ENCODE peak calls at places on chromosomes 12 and 14, in eight cellular contexts. One of them, this sample, is unnamed.

GRCh38 chr14:105876158-105876557 is 349.8 kb downstream of the TMEM121 start:
- DNase-seq in fibroblast of pulmonary artery: no peak
- DNase-seq in fibroblast of mammary gland: no peak
- DNase-seq in IMR-90: no peak
- DNase-seq in suprapubic skin: no peak
- DNase-seq in choroid plexus epithelial cell: no peak
- DNase-seq in heart right ventricle: no peak
- DNase-seq in right atrium auricular region: no peak
- DNase-seq in this sample: no peak

GRCh38 chr12:22415342-22416309 is 81.1 kb upstream of the ST8SIA1 start:
- DNase-seq in fibroblast of pulmonary artery: peak
- DNase-seq in fibroblast of mammary gland: peak
- DNase-seq in IMR-90: no peak
- DNase-seq in suprapubic skin: no peak
- DNase-seq in choroid plexus epithelial cell: no peak
- DNase-seq in heart right ventricle: no peak
- DNase-seq in right atrium auricular region: no peak
- DNase-seq in this sample: peak

GRCh38 chr12:38424436-38424835 is 107.9 kb downstream of the ALG10B start:
- DNase-seq in fibroblast of pulmonary artery: no peak
- DNase-seq in fibroblast of mammary gland: no peak
- DNase-seq in IMR-90: no peak
- DNase-seq in suprapubic skin: no peak
- DNase-seq in choroid plexus epithelial cell: no peak
- DNase-seq in heart right ventricle: no peak
- DNase-seq in right atrium auricular region: no peak
- DNase-seq in this sample: no peak

GRCh38 chr14:32510815-32511214 is 181.7 kb downstream of the AKAP6 start:
- DNase-seq in fibroblast of pulmonary artery: no peak
- DNase-seq in fibroblast of mammary gland: no peak
- DNase-seq in IMR-90: no peak
- DNase-seq in suprapubic skin: no peak
- DNase-seq in choroid plexus epithelial cell: no peak
- DNase-seq in heart right ventricle: no peak
- DNase-seq in right atrium auricular region: no peak
- DNase-seq in this sample: no peak

GRCh38 chr12:109863961-109864712 is 16.2 kb downstream of the GLTP start:
- DNase-seq in fibroblast of pulmonary artery: peak
- DNase-seq in fibroblast of mammary gland: peak
- DNase-seq in IMR-90: peak
- DNase-seq in suprapubic skin: no peak
- DNase-seq in choroid plexus epithelial cell: peak
- DNase-seq in heart right ventricle: no peak
- DNase-seq in right atrium auricular region: no peak
- DNase-seq in this sample: peak

GRCh38 chr12:131092911-131093901 is 139.5 kb downstream of the ADGRD1 start:
- DNase-seq in fibroblast of pulmonary artery: no peak
- DNase-seq in fibroblast of mammary gland: no peak
- DNase-seq in IMR-90: no peak
- DNase-seq in suprapubic skin: peak
- DNase-seq in choroid plexus epithelial cell: no peak
- DNase-seq in heart right ventricle: peak
- DNase-seq in right atrium auricular region: no peak
- DNase-seq in this sample: no peak

GRCh38 chr12:59111873-59112272 is 191.6 kb upstream of the LRIG3 start:
- DNase-seq in fibroblast of pulmonary artery: no peak
- DNase-seq in fibroblast of mammary gland: no peak
- DNase-seq in IMR-90: no peak
- DNase-seq in suprapubic skin: no peak
- DNase-seq in choroid plexus epithelial cell: no peak
- DNase-seq in heart right ventricle: no peak
- DNase-seq in right atrium auricular region: no peak
- DNase-seq in this sample: no peak

GRCh38 chr14:76090611-76091010 is 61.1 kb upstream of the GPATCH2L start:
- DNase-seq in fibroblast of pulmonary artery: no peak
- DNase-seq in fibroblast of mammary gland: peak
- DNase-seq in IMR-90: no peak
- DNase-seq in suprapubic skin: no peak
- DNase-seq in choroid plexus epithelial cell: no peak
- DNase-seq in heart right ventricle: no peak
- DNase-seq in right atrium auricular region: no peak
- DNase-seq in this sample: peak

GRCh38 chr12:96907681-96908163 is 665 bp downstream of the NEDD1 start:
- DNase-seq in fibroblast of pulmonary artery: peak
- DNase-seq in fibroblast of mammary gland: peak
- DNase-seq in IMR-90: peak
- DNase-seq in suprapubic skin: no peak
- DNase-seq in choroid plexus epithelial cell: peak
- DNase-seq in heart right ventricle: no peak
- DNase-seq in right atrium auricular region: no peak
- DNase-seq in this sample: peak

GRCh38 chr14:101604935-101605767 is 43.9 kb downstream of the DIO3 start:
- DNase-seq in fibroblast of pulmonary artery: no peak
- DNase-seq in fibroblast of mammary gland: no peak
- DNase-seq in IMR-90: no peak
- DNase-seq in suprapubic skin: no peak
- DNase-seq in choroid plexus epithelial cell: no peak
- DNase-seq in heart right ventricle: no peak
- DNase-seq in right atrium auricular region: peak
- DNase-seq in this sample: no peak

GRCh38 chr12:47904647-47905312 is at the start of gene VDR:
- DNase-seq in fibroblast of pulmonary artery: peak
- DNase-seq in fibroblast of mammary gland: peak
- DNase-seq in IMR-90: peak
- DNase-seq in suprapubic skin: peak
- DNase-seq in choroid plexus epithelial cell: peak
- DNase-seq in heart right ventricle: peak
- DNase-seq in right atrium auricular region: peak
- DNase-seq in this sample: peak

GRCh38 chr14:22838631-22839041 is 2.3 kb downstream of the MMP14 start:
- DNase-seq in fibroblast of pulmonary artery: peak
- DNase-seq in fibroblast of mammary gland: peak
- DNase-seq in IMR-90: peak
- DNase-seq in suprapubic skin: no peak
- DNase-seq in choroid plexus epithelial cell: peak
- DNase-seq in heart right ventricle: no peak
- DNase-seq in right atrium auricular region: no peak
- DNase-seq in this sample: peak

GRCh38 chr12:106866426-106867080 is 89.2 kb upstream of the TMEM263 start:
- DNase-seq in fibroblast of pulmonary artery: peak
- DNase-seq in fibroblast of mammary gland: peak
- DNase-seq in IMR-90: no peak
- DNase-seq in suprapubic skin: no peak
- DNase-seq in choroid plexus epithelial cell: peak
- DNase-seq in heart right ventricle: no peak
- DNase-seq in right atrium auricular region: no peak
- DNase-seq in this sample: peak

GRCh38 chr14:98494582-98494981 is 777.4 kb downstream of the BCL11B start:
- DNase-seq in fibroblast of pulmonary artery: no peak
- DNase-seq in fibroblast of mammary gland: no peak
- DNase-seq in IMR-90: no peak
- DNase-seq in suprapubic skin: no peak
- DNase-seq in choroid plexus epithelial cell: no peak
- DNase-seq in heart right ventricle: no peak
- DNase-seq in right atrium auricular region: no peak
- DNase-seq in this sample: peak

GRCh38 chr12:50992814-50993213 is 33.4 kb downstream of the SLC11A2 start:
- DNase-seq in fibroblast of pulmonary artery: peak
- DNase-seq in fibroblast of mammary gland: no peak
- DNase-seq in IMR-90: peak
- DNase-seq in suprapubic skin: no peak
- DNase-seq in choroid plexus epithelial cell: peak
- DNase-seq in heart right ventricle: peak
- DNase-seq in right atrium auricular region: no peak
- DNase-seq in this sample: peak

GRCh38 chr12:24705741-24706358 is 243.1 kb downstream of the BCAT1 start:
- DNase-seq in fibroblast of pulmonary artery: peak
- DNase-seq in fibroblast of mammary gland: no peak
- DNase-seq in IMR-90: peak
- DNase-seq in suprapubic skin: no peak
- DNase-seq in choroid plexus epithelial cell: peak
- DNase-seq in heart right ventricle: no peak
- DNase-seq in right atrium auricular region: no peak
- DNase-seq in this sample: peak

GRCh38 chr12:9649532-9649940 is 20.0 kb upstream of the CLEC2D start:
- DNase-seq in fibroblast of pulmonary artery: no peak
- DNase-seq in fibroblast of mammary gland: no peak
- DNase-seq in IMR-90: no peak
- DNase-seq in suprapubic skin: no peak
- DNase-seq in choroid plexus epithelial cell: no peak
- DNase-seq in heart right ventricle: no peak
- DNase-seq in right atrium auricular region: no peak
- DNase-seq in this sample: no peak
- H3K4me3 ChIP-seq in fibroblast of pulmonary artery: peak
- H3K4me3 ChIP-seq in fibroblast of mammary gland: peak
- H3K4me3 ChIP-seq in IMR-90: peak
- H3K4me3 ChIP-seq in suprapubic skin: peak
- H3K4me3 ChIP-seq in choroid plexus epithelial cell: peak
- H3K4me3 ChIP-seq in heart right ventricle: peak
- H3K4me3 ChIP-seq in right atrium auricular region: peak
- H3K4me3 ChIP-seq in this sample: peak

GRCh38 chr12:132561784-132562156 is 48.6 kb downstream of the LRCOL1 start:
- DNase-seq in fibroblast of pulmonary artery: no peak
- DNase-seq in fibroblast of mammary gland: peak
- DNase-seq in IMR-90: no peak
- DNase-seq in suprapubic skin: no peak
- DNase-seq in choroid plexus epithelial cell: peak
- DNase-seq in heart right ventricle: no peak
- DNase-seq in right atrium auricular region: no peak
- DNase-seq in this sample: no peak
- TF ChIP-seq CTCF in fibroblast of pulmonary artery: peak
- TF ChIP-seq CTCF in fibroblast of mammary gland: peak
- TF ChIP-seq CTCF in IMR-90: peak
- TF ChIP-seq CTCF in suprapubic skin: no peak
- TF ChIP-seq CTCF in choroid plexus epithelial cell: peak
- TF ChIP-seq CTCF in heart right ventricle: peak
- TF ChIP-seq CTCF in right atrium auricular region: no peak
- TF ChIP-seq CTCF in this sample: peak

GRCh38 chr12:71300772-71301675 is 138.6 kb upstream of the LGR5 start:
- DNase-seq in fibroblast of pulmonary artery: no peak
- DNase-seq in fibroblast of mammary gland: no peak
- DNase-seq in IMR-90: no peak
- DNase-seq in suprapubic skin: no peak
- DNase-seq in choroid plexus epithelial cell: no peak
- DNase-seq in heart right ventricle: no peak
- DNase-seq in right atrium auricular region: no peak
- DNase-seq in this sample: no peak

GRCh38 chr12:71304306-71304705 is 135.3 kb upstream of the LGR5 start:
- DNase-seq in fibroblast of pulmonary artery: no peak
- DNase-seq in fibroblast of mammary gland: no peak
- DNase-seq in IMR-90: no peak
- DNase-seq in suprapubic skin: no peak
- DNase-seq in choroid plexus epithelial cell: no peak
- DNase-seq in heart right ventricle: no peak
- DNase-seq in right atrium auricular region: no peak
- DNase-seq in this sample: no peak

GRCh38 chr12:71303199-71303598 is 136.4 kb upstream of the LGR5 start:
- DNase-seq in fibroblast of pulmonary artery: no peak
- DNase-seq in fibroblast of mammary gland: peak
- DNase-seq in IMR-90: no peak
- DNase-seq in suprapubic skin: no peak
- DNase-seq in choroid plexus epithelial cell: peak
- DNase-seq in heart right ventricle: no peak
- DNase-seq in right atrium auricular region: no peak
- DNase-seq in this sample: no peak

DNA sequence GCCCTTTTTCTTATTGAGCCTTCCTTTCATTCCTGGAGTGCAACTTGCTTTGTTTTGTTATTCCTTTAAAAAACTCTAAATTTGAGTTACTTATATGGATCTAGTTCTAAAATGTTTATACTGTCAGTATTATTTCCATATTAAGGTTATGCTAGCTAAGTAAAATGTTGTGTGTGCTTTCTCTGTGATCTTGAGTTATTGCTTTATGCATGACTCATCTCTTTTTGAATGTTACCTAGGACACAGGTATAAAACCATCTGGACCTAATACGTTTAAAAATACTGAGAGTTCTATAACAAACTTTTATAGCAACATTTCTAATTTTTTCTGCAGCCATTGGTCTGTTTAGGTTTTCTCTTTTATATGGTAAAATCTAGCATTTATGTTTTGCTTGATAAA is 132.8 kb upstream of the LGR5 start:
- DNase-seq in fibroblast of pulmonary artery: no peak
- DNase-seq in fibroblast of mammary gland: no peak
- DNase-seq in IMR-90: no peak
- DNase-seq in suprapubic skin: no peak
- DNase-seq in choroid plexus epithelial cell: no peak
- DNase-seq in heart right ventricle: no peak
- DNase-seq in right atrium auricular region: no peak
- DNase-seq in this sample: no peak
- H3K4me3 ChIP-seq in fibroblast of pulmonary artery: no peak
- H3K4me3 ChIP-seq in fibroblast of mammary gland: no peak
- H3K4me3 ChIP-seq in IMR-90: no peak
- H3K4me3 ChIP-seq in suprapubic skin: no peak
- H3K4me3 ChIP-seq in choroid plexus epithelial cell: no peak
- H3K4me3 ChIP-seq in heart right ventricle: no peak
- H3K4me3 ChIP-seq in right atrium auricular region: no peak
- H3K4me3 ChIP-seq in this sample: no peak

GRCh38 chr14:35292051-35292769 is at the start of gene PSMA6:
- DNase-seq in fibroblast of pulmonary artery: peak
- DNase-seq in fibroblast of mammary gland: peak
- DNase-seq in IMR-90: peak
- DNase-seq in suprapubic skin: peak
- DNase-seq in choroid plexus epithelial cell: peak
- DNase-seq in heart right ventricle: peak
- DNase-seq in right atrium auricular region: peak
- DNase-seq in this sample: peak
- TF ChIP-seq CTCF in fibroblast of pulmonary artery: no peak
- TF ChIP-seq CTCF in fibroblast of mammary gland: no peak
- TF ChIP-seq CTCF in IMR-90: no peak
- TF ChIP-seq CTCF in suprapubic skin: no peak
- TF ChIP-seq CTCF in choroid plexus epithelial cell: no peak
- TF ChIP-seq CTCF in heart right ventricle: no peak
- TF ChIP-seq CTCF in right atrium auricular region: no peak
- TF ChIP-seq CTCF in this sample: no peak

This sample was measured in AG10803.